ENCODE peak calls at places on chromosomes 11 and 22, in nine cellular contexts. Y is endodermal cell, O is psoas muscle, V is neural progenitor cell, M is SK-N-SH, L is left ventricle myocardium inferior, Z is pancreas, A is tibial nerve, J is esophagus squamous epithelium. Q is an unnamed sample.

GRCh38 chr22:40325315-40325714 is 21.0 kb upstream of the ADSL start:
- DNase-seq in Y (peak; percentile 61), O (no peak), V (no peak), M (no peak), L (no peak), Z (no peak), A (no peak), J (no peak), Q (no peak)

GRCh38 chr11:102453286-102453797 is 777 bp upstream of the TMEM123 start:
- DNase-seq in Y (peak; percentile 64), O (no peak), V (no peak), M (peak; percentile 18), L (peak; percentile 30), Z (no peak), A (peak; percentile 15), J (no peak), Q (no peak)

GRCh38 chr11:17148536-17148935 is 59.2 kb downstream of the PIK3C2A start:
- DNase-seq in Y (no peak), O (no peak), V (no peak), M (no peak), L (no peak), Z (no peak), A (no peak), J (no peak), Q (no peak)

GRCh38 chr11:124917115-124917637 is 1.9 kb upstream of the HEPN1 start:
- DNase-seq in Y (no peak), O (no peak), V (no peak), M (no peak), L (no peak), Z (no peak), A (no peak), J (no peak), Q (no peak)

GRCh38 chr22:17781319-17782031 is 7.2 kb upstream of the BID start:
- DNase-seq in Y (no peak), O (no peak), V (no peak), M (peak; percentile 57), L (no peak), Z (no peak), A (no peak), J (no peak), Q (no peak)

GRCh38 chr11:105027671-105028070 is 4.7 kb upstream of the CASP5 start:
- DNase-seq in Y (no peak), O (no peak), V (no peak), M (no peak), L (no peak), Z (no peak), A (no peak), J (no peak), Q (no peak)

GRCh38 chr22:37167981-37168647 is 18.4 kb upstream of the IL2RB start:
- DNase-seq in Y (peak; percentile 30), O (no peak), V (no peak), M (no peak), L (no peak), Z (no peak), A (peak; percentile 1), J (no peak), Q (no peak)

GRCh38 chr11:101840720-101841119 is 74.1 kb upstream of the CEP126 start:
- DNase-seq in Y (no peak), O (no peak), V (no peak), M (no peak), L (no peak), Z (no peak), A (no peak), J (no peak), Q (no peak)

GRCh38 chr11:126992065-126992803 is 8.3 kb downstream of the KIRREL3 start:
- DNase-seq in Y (no peak), O (no peak), V (no peak), M (no peak), L (no peak), Z (no peak), A (no peak), J (no peak), Q (no peak)

GRCh38 chr11:70569173-70569890 is 171.0 kb downstream of the CTTN start:
- DNase-seq in Y (peak; percentile 50), O (no peak), V (no peak), M (no peak), L (no peak), Z (no peak), A (no peak), J (no peak), Q (no peak)

GRCh38 chr22:24289138-24289537 is 18.5 kb downstream of the SPECC1L start:
- DNase-seq in Y (no peak), O (no peak), V (no peak), M (no peak), L (no peak), Z (no peak), A (no peak), J (no peak), Q (no peak)

GRCh38 chr11:108019870-108020540 is 11.3 kb downstream of the CUL5 start:
- DNase-seq in Y (no peak), O (peak; percentile 37), V (no peak), M (no peak), L (no peak), Z (no peak), A (no peak), J (no peak), Q (no peak)

GRCh38 chr11:110053848-110054414 is 39.3 kb upstream of the ZC3H12C start:
- DNase-seq in Y (no peak), O (no peak), V (no peak), M (no peak), L (no peak), Z (no peak), A (no peak), J (no peak), Q (no peak)

GRCh38 chr11:96238563-96239166 is 104.3 kb downstream of the MAML2 start:
- DNase-seq in Y (no peak), O (no peak), V (no peak), M (no peak), L (no peak), Z (no peak), A (no peak), J (no peak), Q (no peak)

GRCh38 chr11:92306966-92307504 is 82.4 kb downstream of the FAT3 start:
- DNase-seq in Y (no peak), O (no peak), V (no peak), M (no peak), L (no peak), Z (no peak), A (no peak), J (no peak), Q (no peak)
- H3K27ac ChIP-seq in Y (no peak overlapping the region), O (no peak overlapping the region), V (no peak overlapping the region), M (no peak overlapping the region), L (no peak overlapping the region), Z (no peak overlapping the region), A (no peak overlapping the region), J (no peak overlapping the region), Q (no peak overlapping the region)

DNA sequence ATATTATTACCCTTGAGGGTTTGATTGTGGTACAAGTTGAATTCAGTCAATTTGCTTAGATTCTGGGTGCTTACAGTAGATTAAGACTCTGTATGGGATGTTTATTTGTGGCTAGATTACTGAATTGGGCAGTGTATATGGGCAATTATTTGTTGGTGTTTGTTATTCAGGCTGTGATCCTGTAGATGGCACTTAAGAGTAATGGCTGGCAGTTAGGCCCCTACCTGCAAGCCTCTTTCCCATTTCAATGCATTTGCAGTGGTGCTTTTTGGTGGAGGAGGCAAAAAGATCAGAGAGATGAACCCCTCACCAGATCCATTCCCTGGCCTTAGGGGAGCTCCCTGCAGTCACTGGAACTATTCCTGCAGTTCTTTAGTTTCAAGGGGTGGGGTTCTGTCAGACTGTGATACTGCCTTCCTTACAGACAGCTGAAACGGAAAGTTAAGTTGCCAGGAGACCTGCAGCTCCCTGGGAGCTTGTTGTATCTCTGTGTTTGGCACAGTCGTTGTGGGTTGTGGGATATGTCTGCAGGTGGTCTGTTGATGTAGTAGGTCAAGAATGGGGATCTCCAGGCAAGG is 199.5 kb downstream of the AASDHPPT start:
- DNase-seq in Y (peak; percentile 62), O (no peak), V (peak; percentile 49), M (peak; percentile 4), L (no peak), Z (no peak), A (no peak), J (no peak), Q (peak; percentile 20)
- TF ChIP-seq CTCF in Y (peak; percentile 74), O (no peak), V (peak; percentile 60), M (peak; percentile 45), L (no peak), Z (no peak), A (no peak), J (no peak), Q (peak; percentile 54)

DNA sequence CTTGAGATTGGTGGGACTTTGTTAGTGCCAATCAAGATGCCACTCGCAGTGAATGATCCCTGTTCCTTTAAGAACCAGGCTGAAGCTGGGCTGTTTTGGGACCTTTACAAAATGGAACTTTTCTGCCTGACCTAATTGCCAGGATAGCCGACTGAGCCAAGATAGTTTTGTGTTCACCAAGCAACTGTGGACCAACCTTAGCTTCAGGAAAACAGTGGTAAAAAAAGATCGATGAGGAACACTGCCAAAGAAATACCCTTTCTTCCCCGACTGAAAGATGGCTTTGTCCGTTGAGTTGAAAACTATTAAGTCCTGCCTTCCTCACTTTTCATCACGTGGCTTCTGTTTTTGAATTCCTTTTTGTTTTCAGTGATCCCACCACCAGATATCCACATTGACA is 157.9 kb upstream of the SORL1-AS1 start:
- DNase-seq in Y (no peak), O (no peak), V (no peak), M (no peak), L (no peak), Z (no peak), A (no peak), J (no peak), Q (no peak)
- H3K9me3 ChIP-seq in Y (no peaks in the 10 kb centered on the region), O (no peaks in the 10 kb centered on the region), V (no peaks in the 10 kb centered on the region), M (no peaks in the 10 kb centered on the region), L (no peaks in the 10 kb centered on the region), Z (no peaks in the 10 kb centered on the region), A (no peaks in the 10 kb centered on the region), J (no peaks in the 10 kb centered on the region), Q (no peaks in the 10 kb centered on the region)

GRCh38 chr11:14577835-14578529 is 57.8 kb upstream of the PSMA1 start:
- DNase-seq in Y (no peak), O (no peak), V (no peak), M (no peak), L (no peak), Z (no peak), A (no peak), J (no peak), Q (no peak)
- H3K27ac ChIP-seq in Y (no peak overlapping the region), O (no peak overlapping the region), V (no peak overlapping the region), M (peak overlapping the region; percentile 82), L (no peak overlapping the region), Z (no peak overlapping the region), A (peak overlapping the region; percentile 70), J (peak overlapping the region; percentile 22), Q (no peak overlapping the region)